ENCODE peak calls at places on chromosomes 13 and 19, in seven cellular contexts. D, O, A, C, H, J and U are unnamed samples.

GRCh38 chr19:5621945-5622464 is 571 bp downstream of the SAFB2 start:
- DNase-seq in D (no peak), O (no peak), A (peak), C (no peak), H (no peak), J (peak), U (no peak)

GRCh38 chr13:110001622-110002275 is 215.4 kb upstream of the IRS2 start:
- DNase-seq in D (no peak), O (no peak), A (no peak), C (peak), H (no peak), J (no peak), U (no peak)

GRCh38 chr19:1526066-1526778 is 2.3 kb downstream of the PLK5 start:
- DNase-seq in D (no peak), O (no peak), A (no peak), C (no peak), H (no peak), J (no peak), U (no peak)

GRCh38 chr13:41490616-41491015 is 33.3 kb downstream of the RGCC start:
- DNase-seq in D (no peak), O (no peak), A (no peak), C (no peak), H (no peak), J (no peak), U (no peak)

GRCh38 chr13:107365466-107366215 is 797.7 kb upstream of the ARGLU1 start:
- DNase-seq in D (no peak), O (no peak), A (no peak), C (peak), H (no peak), J (no peak), U (no peak)

GRCh38 chr13:23450340-23451046 is 17.0 kb upstream of the SACS start:
- DNase-seq in D (no peak), O (no peak), A (no peak), C (no peak), H (no peak), J (no peak), U (no peak)

GRCh38 chr19:35074426-35075201 is 33.1 kb downstream of the HPN start:
- DNase-seq in D (no peak), O (no peak), A (no peak), C (no peak), H (no peak), J (no peak), U (no peak)

GRCh38 chr13:28794370-28794769 is 25.8 kb upstream of the MTUS2 start:
- DNase-seq in D (no peak), O (no peak), A (no peak), C (no peak), H (no peak), J (no peak), U (no peak)

GRCh38 chr19:51921949-51922348 is 5.3 kb upstream of the ZNF613 start:
- DNase-seq in D (no peak), O (no peak), A (no peak), C (no peak), H (no peak), J (no peak), U (no peak)

GRCh38 chr13:49802410-49802809 is 9.9 kb upstream of the KPNA3 start:
- DNase-seq in D (no peak), O (no peak), A (no peak), C (no peak), H (no peak), J (no peak), U (no peak)

GRCh38 chr19:2424686-2425621 is 2.4 kb downstream of the TIMM13 start:
- DNase-seq in D (no peak), O (no peak), A (peak), C (peak), H (no peak), J (peak), U (no peak)

GRCh38 chr13:25872871-25873607 is 178.8 kb downstream of the SHISA2 start:
- DNase-seq in D (no peak), O (no peak), A (no peak), C (no peak), H (no peak), J (no peak), U (no peak)

GRCh38 chr13:51192348-51192747 is 29.9 kb upstream of the FAM124A start:
- DNase-seq in D (no peak), O (no peak), A (no peak), C (no peak), H (no peak), J (no peak), U (no peak)

GRCh38 chr13:44307255-44307654 is 66.4 kb upstream of the SERP2 start:
- DNase-seq in D (no peak), O (no peak), A (no peak), C (peak), H (no peak), J (no peak), U (no peak)

GRCh38 chr13:102707465-102707864 is 12.6 kb upstream of the METTL21C start:
- DNase-seq in D (no peak), O (no peak), A (no peak), C (peak), H (no peak), J (no peak), U (no peak)

GRCh38 chr19:38831142-38831605 is 420 bp downstream of the ECH1 start:
- DNase-seq in D (peak), O (peak), A (peak), C (peak), H (no peak), J (no peak), U (no peak)

GRCh38 chr13:94335786-94336357 is 143.6 kb downstream of the DCT start:
- DNase-seq in D (no peak), O (no peak), A (no peak), C (peak), H (no peak), J (no peak), U (no peak)

GRCh38 chr13:64928704-64929499 is 2301.2 kb downstream of the PCDH9 start:
- DNase-seq in D (no peak), O (no peak), A (peak), C (peak), H (no peak), J (no peak), U (no peak)

GRCh38 chr19:29266603-29267002 is 53.7 kb upstream of the UQCRFS1 start:
- DNase-seq in D (no peak), O (no peak), A (no peak), C (no peak), H (no peak), J (no peak), U (no peak)

GRCh38 chr19:11480927-11481776 is at the start of gene ELAVL3:
- DNase-seq in D (no peak), O (no peak), A (no peak), C (no peak), H (no peak), J (no peak), U (no peak)

GRCh38 chr13:101673360-101674105 is 221.1 kb downstream of the ITGBL1 start:
- DNase-seq in D (no peak), O (no peak), A (no peak), C (no peak), H (no peak), J (no peak), U (no peak)

GRCh38 chr13:35531551-35531950 is 55.1 kb upstream of the MAB21L1 start:
- DNase-seq in D (no peak), O (no peak), A (no peak), C (no peak), H (no peak), J (no peak), U (no peak)

GRCh38 chr19:38655148-38655824 is 7.8 kb downstream of the ACTN4 start:
- DNase-seq in D (no peak), O (no peak), A (no peak), C (peak), H (no peak), J (no peak), U (no peak)

GRCh38 chr13:104773775-104774174 is 1707.6 kb upstream of the SLC10A2 start:
- DNase-seq in D (no peak), O (no peak), A (peak), C (peak), H (no peak), J (no peak), U (no peak)

GRCh38 chr19:9620842-9621155 is 233 bp downstream of the ZNF561 start:
- DNase-seq in D (no peak), O (no peak), A (no peak), C (no peak), H (no peak), J (no peak), U (no peak)

GRCh38 chr19:51026554-51026831 is at the start of gene KLK11:
- DNase-seq in D (no peak), O (no peak), A (no peak), C (no peak), H (no peak), J (no peak), U (no peak)

GRCh38 chr13:41708648-41709175 is 251.4 kb downstream of the RGCC start:
- DNase-seq in D (no peak), O (no peak), A (no peak), C (no peak), H (no peak), J (no peak), U (no peak)

GRCh38 chr13:43388282-43389034 is 365.1 kb downstream of the DNAJC15 start:
- DNase-seq in D (no peak), O (no peak), A (no peak), C (no peak), H (no peak), J (no peak), U (no peak)

GRCh38 chr19:5038631-5039271 is 69.8 kb downstream of the KDM4B start:
- DNase-seq in D (no peak), O (no peak), A (peak), C (peak), H (no peak), J (no peak), U (no peak)

GRCh38 chr13:45206340-45206739 is 5.5 kb upstream of the KCTD4 start:
- DNase-seq in D (no peak), O (no peak), A (no peak), C (peak), H (no peak), J (no peak), U (no peak)

GRCh38 chr13:114099191-114099590 is 33.2 kb downstream of the RASA3 start:
- DNase-seq in D (peak), O (peak), A (peak), C (peak), H (no peak), J (peak), U (no peak)

GRCh38 chr13:32164622-32165268 is 133.2 kb downstream of the FRY start:
- DNase-seq in D (no peak), O (no peak), A (peak), C (peak), H (no peak), J (no peak), U (no peak)

GRCh38 chr13:45102136-45102802 is 18.0 kb upstream of the GTF2F2 start:
- DNase-seq in D (no peak), O (no peak), A (no peak), C (peak), H (no peak), J (no peak), U (no peak)

GRCh38 chr13:74243637-74244526 is 109.7 kb upstream of the KLF12 start:
- DNase-seq in D (no peak), O (no peak), A (no peak), C (peak), H (no peak), J (peak), U (no peak)

GRCh38 chr19:49125025-49125731 is 5.8 kb downstream of the PPFIA3 start:
- DNase-seq in D (no peak), O (no peak), A (no peak), C (no peak), H (no peak), J (no peak), U (no peak)

GRCh38 chr13:95677564-95678386 is 836 bp downstream of the DNAJC3 start:
- DNase-seq in D (no peak), O (no peak), A (peak), C (peak), H (no peak), J (no peak), U (no peak)

GRCh38 chr19:54805665-54806515 is 2.5 kb downstream of the KIR2DL4 start:
- DNase-seq in D (no peak), O (no peak), A (no peak), C (no peak), H (no peak), J (no peak), U (no peak)

GRCh38 chr13:109412232-109412935 is 374.0 kb downstream of the IRS2 start:
- DNase-seq in D (no peak), O (no peak), A (peak), C (peak), H (no peak), J (no peak), U (no peak)

GRCh38 chr19:13089139-13089856 is 13.4 kb downstream of the LYL1 start:
- DNase-seq in D (no peak), O (no peak), A (peak), C (no peak), H (no peak), J (peak), U (no peak)

DNA sequence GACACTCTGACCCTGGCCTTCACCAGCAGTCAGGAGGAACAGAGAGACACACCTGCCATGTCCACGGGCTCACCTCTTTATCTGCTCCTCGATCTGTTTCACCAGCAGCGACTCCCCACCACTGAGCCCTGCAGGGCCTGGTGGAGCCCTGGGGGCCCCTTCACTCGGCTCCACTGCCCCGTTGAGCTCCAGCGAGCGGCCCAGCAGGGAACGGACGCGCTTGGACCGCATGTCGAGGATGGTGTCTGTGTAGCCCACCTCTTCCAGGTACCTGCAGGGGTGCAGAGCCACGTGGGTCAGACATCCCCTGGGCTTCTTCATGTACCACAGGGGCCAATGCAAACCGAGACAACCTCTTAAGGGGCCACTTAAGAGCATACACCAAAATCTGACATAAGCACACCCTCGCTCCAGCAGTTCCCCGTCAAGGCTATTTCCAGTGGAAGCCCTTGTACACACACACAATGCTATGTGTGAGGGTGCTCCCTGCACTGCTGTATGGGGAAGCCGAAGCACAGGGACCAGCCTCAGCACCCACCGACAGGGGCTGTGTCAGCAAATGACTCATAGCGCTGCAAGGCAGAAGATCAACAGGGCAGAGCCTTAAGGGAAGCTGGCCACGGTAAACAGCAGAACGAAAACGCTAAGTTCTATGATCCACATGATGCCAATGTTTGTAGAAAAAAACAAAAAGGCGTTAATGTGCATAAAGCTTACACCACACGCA is 12.7 kb upstream of the FKRP start:
- DNase-seq in D (peak), O (no peak), A (no peak), C (peak), H (no peak), J (no peak), U (no peak)
- H3K27ac ChIP-seq in D (no peak), O (peak), A (no peak), C (no peak), H (no peak), J (no peak), U (no peak)

GRCh38 chr19:19460258-19460731 is 54.8 kb downstream of the GATAD2A start:
- DNase-seq in D (no peak), O (no peak), A (no peak), C (peak), H (no peak), J (no peak), U (no peak)

GRCh38 chr19:19461671-19462622 is 53.4 kb downstream of the TSSK6 start:
- DNase-seq in D (no peak), O (no peak), A (peak), C (no peak), H (no peak), J (peak), U (no peak)

GRCh38 chr19:19459707-19460251 is 54.3 kb downstream of the GATAD2A start:
- DNase-seq in D (peak), O (no peak), A (no peak), C (peak), H (peak), J (peak), U (peak)

GRCh38 chr19:19460761-19461265 is 54.5 kb downstream of the TSSK6 start:
- DNase-seq in D (peak), O (no peak), A (peak), C (peak), H (peak), J (peak), U (peak)

DNA sequence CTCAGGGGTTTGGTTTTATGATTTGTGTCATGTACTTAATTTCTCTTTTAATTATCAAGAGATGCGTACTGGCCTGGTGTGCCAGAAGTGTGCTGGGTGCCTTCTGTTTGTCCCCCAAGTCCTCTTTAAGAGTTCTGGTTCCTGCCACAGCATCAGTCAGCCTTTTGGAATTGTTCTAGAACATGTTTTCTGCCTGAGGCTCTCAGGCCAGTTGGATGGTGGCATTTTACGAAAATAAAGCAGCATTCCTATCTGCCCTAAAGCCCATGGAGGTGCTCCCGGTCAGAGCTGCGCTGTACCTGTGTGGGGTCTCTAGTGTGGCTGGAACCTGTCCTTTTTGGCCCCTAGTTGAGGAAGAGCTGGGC is 54.1 kb downstream of the TSSK6 start:
- DNase-seq in D (no peak), O (no peak), A (peak), C (no peak), H (no peak), J (no peak), U (no peak)
- H3K27ac ChIP-seq in D (peak), O (peak), A (peak), C (peak), H (peak), J (peak), U (peak)

GRCh38 chr13:98450495-98451167 is 126.3 kb downstream of the STK24 start:
- DNase-seq in D (no peak), O (no peak), A (peak), C (no peak), H (no peak), J (peak), U (no peak)

GRCh38 chr13:98449273-98449672 is 127.6 kb downstream of the STK24 start:
- DNase-seq in D (no peak), O (no peak), A (no peak), C (no peak), H (no peak), J (no peak), U (no peak)

GRCh38 chr13:98448642-98448928 is 128.3 kb downstream of the STK24 start:
- DNase-seq in D (no peak), O (no peak), A (no peak), C (no peak), H (no peak), J (no peak), U (no peak)

GRCh38 chr13:98451676-98452105 is 125.2 kb downstream of the STK24 start:
- DNase-seq in D (no peak), O (peak), A (no peak), C (peak), H (no peak), J (no peak), U (no peak)

DNA sequence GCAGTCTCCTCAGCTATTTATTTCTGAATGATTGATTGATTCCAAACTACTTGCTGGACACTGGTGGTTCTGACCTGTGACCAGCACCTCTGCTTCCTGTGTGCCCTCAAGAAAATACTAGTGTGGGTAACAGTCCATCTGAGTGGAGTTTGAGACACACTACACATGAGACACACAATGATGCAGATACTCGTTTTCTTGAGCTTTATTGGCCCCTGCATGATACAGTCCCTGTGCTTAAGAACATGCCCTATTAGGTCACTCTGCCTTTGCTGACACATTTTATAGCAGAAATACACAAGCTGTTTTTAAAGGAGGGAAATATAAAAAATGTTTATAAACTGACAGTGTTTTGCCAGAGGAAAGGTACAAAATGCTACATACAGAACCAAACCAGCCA is 126.9 kb downstream of the STK24 start:
- DNase-seq in D (no peak), O (no peak), A (no peak), C (peak), H (no peak), J (no peak), U (no peak)
- H3K27ac ChIP-seq in D (no peak), O (peak), A (peak), C (no peak), H (no peak), J (no peak), U (peak)

GRCh38 chr13:62207388-62207787 is 791.7 kb upstream of the PCDH20 start:
- DNase-seq in D (no peak), O (no peak), A (no peak), C (no peak), H (no peak), J (no peak), U (no peak)

GRCh38 chr13:62210951-62211350 is 795.3 kb upstream of the PCDH20 start:
- DNase-seq in D (no peak), O (no peak), A (no peak), C (no peak), H (no peak), J (no peak), U (no peak)

GRCh38 chr13:62212246-62212645 is 796.6 kb upstream of the PCDH20 start:
- DNase-seq in D (no peak), O (no peak), A (no peak), C (no peak), H (no peak), J (no peak), U (no peak)

GRCh38 chr13:62205273-62205672 is 789.6 kb upstream of the PCDH20 start:
- DNase-seq in D (no peak), O (no peak), A (no peak), C (no peak), H (no peak), J (no peak), U (no peak)

GRCh38 chr13:62209539-62209938 is 793.9 kb upstream of the PCDH20 start:
- DNase-seq in D (no peak), O (no peak), A (no peak), C (no peak), H (no peak), J (no peak), U (no peak)
- H3K27ac ChIP-seq in D (no peak), O (no peak), A (no peak), C (no peak), H (no peak), J (no peak), U (no peak)

DNA sequence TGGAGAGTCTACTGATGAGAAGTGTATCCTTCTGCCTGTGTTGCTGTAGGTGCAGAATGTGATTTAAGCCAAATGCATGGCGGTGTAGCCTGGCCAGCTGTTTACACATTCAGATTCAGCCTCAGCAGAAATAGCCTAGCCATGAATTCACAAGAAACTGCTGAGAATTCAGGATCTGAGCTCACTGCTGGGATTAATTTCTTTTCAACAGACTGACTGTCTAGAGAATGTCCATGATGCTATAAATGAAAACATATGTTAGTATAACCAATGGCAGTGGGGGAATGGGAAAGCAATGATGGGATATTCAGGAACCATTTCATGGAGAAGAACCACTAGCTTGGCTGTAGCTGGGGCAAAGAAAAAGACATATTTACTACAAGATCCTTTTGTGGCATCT is 77.5 kb upstream of the RNF113B start:
- DNase-seq in D (no peak), O (no peak), A (no peak), C (peak), H (no peak), J (no peak), U (no peak)
- H3K27ac ChIP-seq in D (no peak), O (no peak), A (no peak), C (peak), H (no peak), J (no peak), U (no peak)